ENCODE peak calls at places on chromosomes 1 and 21, in four cellular contexts. J, F, P and H are unnamed samples.

GRCh38 chr1:25549273-25550154 is 6.1 kb downstream of the LDLRAP1 start:
- DNase-seq in F (no peak), J (peak; percentile 92), P (peak; percentile 32), H (peak; percentile 84)

GRCh38 chr1:40855513-40855912 is 6.7 kb downstream of the CITED4 start:
- DNase-seq in J (no peak), P (no peak), F (no peak), H (no peak)

GRCh38 chr1:7454052-7454815 is 316.9 kb upstream of the VAMP3 start:
- DNase-seq in P (no peak), J (peak; percentile 49), F (peak; percentile 67), H (no peak)

GRCh38 chr1:111227875-111228747 is 598 bp downstream of the CHI3L2 start:
- DNase-seq in F (peak; percentile 92), J (no peak), P (no peak), H (peak; percentile 85)

GRCh38 chr1:179709841-179710329 is 33.2 kb upstream of the FAM163A start:
- DNase-seq in J (no peak), P (no peak), F (no peak), H (no peak)

GRCh38 chr1:236422517-236422876 is 28.4 kb downstream of the EDARADD start:
- DNase-seq in J (no peak), F (no peak), P (no peak), H (no peak)

GRCh38 chr1:177287237-177287636 is 116.5 kb downstream of the BRINP2 start:
- DNase-seq in J (no peak), F (no peak), P (no peak), H (no peak)

GRCh38 chr1:233025156-233025555 is 74.7 kb downstream of the NTPCR start:
- DNase-seq in P (no peak), F (peak; percentile 55), J (peak; percentile 78), H (no peak)

GRCh38 chr1:222815367-222815765 is 527 bp downstream of the DISP1 start:
- DNase-seq in F (no peak), P (no peak), J (no peak), H (no peak)

GRCh38 chr1:202084791-202085681 is 37.7 kb upstream of the GPR37L1 start:
- DNase-seq in J (peak; percentile 88), F (no peak), P (no peak), H (peak; percentile 79)

GRCh38 chr1:105872761-105873286 is 1183.7 kb upstream of the PRMT6 start:
- DNase-seq in J (no peak), P (no peak), F (no peak), H (no peak)

GRCh38 chr1:218705911-218706893 is 361.1 kb downstream of the TGFB2 start:
- DNase-seq in F (peak; percentile 93), P (no peak), J (no peak), H (peak; percentile 99)

GRCh38 chr21:44956356-44957046 is 16.7 kb downstream of the SLX9 start:
- DNase-seq in J (no peak), P (no peak), F (no peak), H (no peak)

GRCh38 chr1:213985181-213986019 is 2.4 kb upstream of the PROX1 start:
- DNase-seq in P (no peak), J (peak; percentile 47), F (no peak), H (no peak)

GRCh38 chr1:181038399-181038873 is 4.7 kb downstream of the MR1 start:
- DNase-seq in F (peak; percentile 77), J (peak; percentile 53), P (no peak), H (peak; percentile 62)

GRCh38 chr21:42256316-42256715 is 37.4 kb downstream of the ABCG1 start:
- DNase-seq in P (no peak), J (no peak), F (no peak), H (no peak)

GRCh38 chr1:185719021-185719420 is 15.2 kb upstream of the HMCN1 start:
- DNase-seq in P (no peak), F (peak; percentile 88), J (no peak), H (no peak)

GRCh38 chr1:234989479-234990327 is 138.9 kb downstream of the TOMM20 start:
- DNase-seq in P (no peak), J (no peak), F (no peak), H (no peak)

GRCh38 chr21:33418686-33419085 is 15.5 kb downstream of the IFNGR2 start:
- DNase-seq in F (no peak), P (no peak), J (no peak), H (no peak)